ENCODE peak calls at places on chromosomes 6 and 20, in nine cellular contexts. One of them, this sample, is unnamed.

GRCh38 chr6:169589699-169590257 is 112.1 kb downstream of the WDR27 start:
- DNase-seq in small intestine: no peak
- DNase-seq in retinal pigment epithelial cell: no peak
- DNase-seq in heart left ventricle: no peak
- DNase-seq in SJSA1: no peak
- DNase-seq in right cardiac atrium: no peak
- DNase-seq in skeletal muscle cell: no peak
- DNase-seq in A549: no peak
- DNase-seq in astrocyte of the spinal cord: peak
- DNase-seq in this sample: no peak

GRCh38 chr20:35791823-35792222 is 20.0 kb downstream of the PHF20 start:
- DNase-seq in small intestine: no peak
- DNase-seq in retinal pigment epithelial cell: peak
- DNase-seq in heart left ventricle: no peak
- DNase-seq in SJSA1: no peak
- DNase-seq in right cardiac atrium: no peak
- DNase-seq in skeletal muscle cell: peak
- DNase-seq in A549: peak
- DNase-seq in astrocyte of the spinal cord: peak
- DNase-seq in this sample: no peak

GRCh38 chr6:132227937-132228336 is 173.3 kb downstream of the MOXD1 start:
- DNase-seq in small intestine: no peak
- DNase-seq in retinal pigment epithelial cell: no peak
- DNase-seq in heart left ventricle: no peak
- DNase-seq in SJSA1: no peak
- DNase-seq in right cardiac atrium: no peak
- DNase-seq in skeletal muscle cell: no peak
- DNase-seq in A549: no peak
- DNase-seq in astrocyte of the spinal cord: peak
- DNase-seq in this sample: no peak

GRCh38 chr6:156731436-156731835 is 45.7 kb upstream of the ARID1B start:
- DNase-seq in small intestine: no peak
- DNase-seq in retinal pigment epithelial cell: no peak
- DNase-seq in heart left ventricle: no peak
- DNase-seq in SJSA1: no peak
- DNase-seq in right cardiac atrium: no peak
- DNase-seq in skeletal muscle cell: peak
- DNase-seq in A549: peak
- DNase-seq in astrocyte of the spinal cord: peak
- DNase-seq in this sample: no peak

GRCh38 chr6:8180327-8181161 is 78.2 kb upstream of the EEF1E1 start:
- DNase-seq in small intestine: no peak
- DNase-seq in retinal pigment epithelial cell: peak
- DNase-seq in heart left ventricle: no peak
- DNase-seq in SJSA1: peak
- DNase-seq in right cardiac atrium: no peak
- DNase-seq in skeletal muscle cell: peak
- DNase-seq in A549: no peak
- DNase-seq in astrocyte of the spinal cord: peak
- DNase-seq in this sample: no peak

GRCh38 chr6:137738197-137738596 is 128.9 kb upstream of the TNFAIP3 start:
- DNase-seq in small intestine: no peak
- DNase-seq in retinal pigment epithelial cell: peak
- DNase-seq in heart left ventricle: no peak
- DNase-seq in SJSA1: no peak
- DNase-seq in right cardiac atrium: no peak
- DNase-seq in skeletal muscle cell: peak
- DNase-seq in A549: peak
- DNase-seq in astrocyte of the spinal cord: peak
- DNase-seq in this sample: no peak

GRCh38 chr6:138814179-138814834 is 18.4 kb downstream of the ECT2L start:
- DNase-seq in small intestine: peak
- DNase-seq in retinal pigment epithelial cell: no peak
- DNase-seq in heart left ventricle: no peak
- DNase-seq in SJSA1: no peak
- DNase-seq in right cardiac atrium: no peak
- DNase-seq in skeletal muscle cell: no peak
- DNase-seq in A549: no peak
- DNase-seq in astrocyte of the spinal cord: no peak
- DNase-seq in this sample: no peak

GRCh38 chr6:72966628-72967280 is 258.5 kb downstream of the KHDC1L start:
- DNase-seq in small intestine: no peak
- DNase-seq in retinal pigment epithelial cell: no peak
- DNase-seq in heart left ventricle: no peak
- DNase-seq in SJSA1: no peak
- DNase-seq in right cardiac atrium: no peak
- DNase-seq in skeletal muscle cell: no peak
- DNase-seq in A549: no peak
- DNase-seq in astrocyte of the spinal cord: peak
- DNase-seq in this sample: no peak

GRCh38 chr6:154341876-154342275 is 14.7 kb downstream of the IPCEF1 start:
- DNase-seq in small intestine: no peak
- DNase-seq in retinal pigment epithelial cell: no peak
- DNase-seq in heart left ventricle: no peak
- DNase-seq in SJSA1: no peak
- DNase-seq in right cardiac atrium: no peak
- DNase-seq in skeletal muscle cell: no peak
- DNase-seq in A549: no peak
- DNase-seq in astrocyte of the spinal cord: no peak
- DNase-seq in this sample: no peak

GRCh38 chr20:56893206-56893605 is 264.1 kb downstream of the TFAP2C start:
- DNase-seq in small intestine: no peak
- DNase-seq in retinal pigment epithelial cell: no peak
- DNase-seq in heart left ventricle: no peak
- DNase-seq in SJSA1: no peak
- DNase-seq in right cardiac atrium: no peak
- DNase-seq in skeletal muscle cell: no peak
- DNase-seq in A549: no peak
- DNase-seq in astrocyte of the spinal cord: no peak
- DNase-seq in this sample: no peak

DNA sequence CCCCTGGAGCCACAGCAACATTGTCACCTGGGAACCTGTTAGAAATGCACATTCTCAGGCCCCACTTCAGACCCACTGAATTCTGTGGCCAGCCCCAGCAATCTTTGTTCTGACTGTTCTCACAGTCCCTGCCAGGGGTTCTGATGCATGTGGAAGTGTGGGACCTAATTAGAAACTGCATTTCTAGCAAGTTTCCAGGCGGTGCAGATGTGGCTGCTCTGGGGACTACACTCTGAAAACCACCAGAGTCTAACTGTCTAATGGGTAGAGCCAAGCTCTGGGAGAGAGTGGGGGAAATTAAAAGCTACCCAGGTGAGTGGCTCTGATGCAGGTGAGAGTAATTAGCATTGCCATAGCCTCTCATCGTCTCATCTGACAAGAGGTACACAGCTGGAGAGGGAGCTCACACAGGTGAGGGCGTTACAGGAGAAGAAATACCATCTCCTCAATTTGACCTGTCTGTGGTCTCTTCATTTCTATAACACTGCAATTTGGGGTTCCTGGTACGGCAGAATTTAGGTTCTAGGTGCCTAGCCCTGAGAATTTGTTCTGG is 66.0 kb downstream of the SNX5 start:
- DNase-seq in small intestine: no peak
- DNase-seq in retinal pigment epithelial cell: no peak
- DNase-seq in heart left ventricle: no peak
- DNase-seq in SJSA1: no peak
- DNase-seq in right cardiac atrium: no peak
- DNase-seq in skeletal muscle cell: no peak
- DNase-seq in A549: no peak
- DNase-seq in astrocyte of the spinal cord: no peak
- DNase-seq in this sample: no peak
- H3K4me3 ChIP-seq in small intestine: no peak
- H3K4me3 ChIP-seq in retinal pigment epithelial cell: no peak
- H3K4me3 ChIP-seq in heart left ventricle: no peak
- H3K4me3 ChIP-seq in SJSA1: no peak
- H3K4me3 ChIP-seq in right cardiac atrium: no peak
- H3K4me3 ChIP-seq in skeletal muscle cell: no peak
- H3K4me3 ChIP-seq in A549: no peak
- H3K4me3 ChIP-seq in astrocyte of the spinal cord: no peak
- H3K4me3 ChIP-seq in this sample: no peak

GRCh38 chr6:28400122-28400451 is 540 bp upstream of the ZSCAN12 start:
- DNase-seq in small intestine: no peak
- DNase-seq in retinal pigment epithelial cell: no peak
- DNase-seq in heart left ventricle: no peak
- DNase-seq in SJSA1: no peak
- DNase-seq in right cardiac atrium: no peak
- DNase-seq in skeletal muscle cell: no peak
- DNase-seq in A549: no peak
- DNase-seq in astrocyte of the spinal cord: peak
- DNase-seq in this sample: no peak
- H3K4me3 ChIP-seq in small intestine: peak
- H3K4me3 ChIP-seq in retinal pigment epithelial cell: peak
- H3K4me3 ChIP-seq in heart left ventricle: peak
- H3K4me3 ChIP-seq in SJSA1: peak
- H3K4me3 ChIP-seq in right cardiac atrium: peak
- H3K4me3 ChIP-seq in skeletal muscle cell: peak
- H3K4me3 ChIP-seq in A549: peak
- H3K4me3 ChIP-seq in astrocyte of the spinal cord: peak
- H3K4me3 ChIP-seq in this sample: peak

DNA sequence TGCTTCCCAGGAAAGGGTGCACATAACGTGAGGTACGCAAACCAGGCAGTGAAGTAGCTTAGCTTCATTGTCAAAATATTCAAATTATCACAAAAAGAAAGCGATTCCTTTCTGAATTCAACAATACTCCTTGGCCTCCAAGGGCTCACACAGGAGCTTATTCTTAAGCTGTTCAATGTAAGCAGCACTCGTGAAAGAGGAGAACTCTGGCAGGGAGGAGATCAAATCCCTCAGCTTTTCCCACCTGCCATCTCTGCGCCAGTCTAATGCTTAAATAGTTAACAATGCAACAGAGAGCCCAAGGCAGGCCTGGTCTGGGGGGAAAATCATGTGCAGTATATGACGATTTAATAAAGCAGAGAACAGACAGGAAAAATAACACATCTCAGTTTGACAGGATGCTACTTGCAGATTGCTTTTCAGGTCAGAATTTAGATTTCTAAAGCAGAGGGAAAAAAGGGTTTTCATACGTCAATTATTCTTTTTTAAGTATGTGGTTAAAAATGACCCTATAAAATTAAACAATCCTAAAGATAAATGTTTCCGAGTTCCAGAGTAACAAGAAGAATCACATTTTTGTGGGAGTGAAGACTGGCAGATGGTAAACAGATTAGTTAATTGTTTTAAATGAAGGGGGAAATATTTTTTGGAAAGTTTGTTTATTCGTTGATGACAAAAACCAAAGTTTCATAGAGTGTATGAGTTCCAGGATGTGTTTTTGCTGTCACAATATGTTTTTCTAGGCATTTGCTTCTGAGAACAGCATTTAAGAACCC is 46.0 kb downstream of the PLAGL1 start:
- DNase-seq in small intestine: no peak
- DNase-seq in retinal pigment epithelial cell: no peak
- DNase-seq in heart left ventricle: no peak
- DNase-seq in SJSA1: no peak
- DNase-seq in right cardiac atrium: no peak
- DNase-seq in skeletal muscle cell: no peak
- DNase-seq in A549: no peak
- DNase-seq in astrocyte of the spinal cord: no peak
- DNase-seq in this sample: no peak
- H3K4me3 ChIP-seq in small intestine: no peak
- H3K4me3 ChIP-seq in retinal pigment epithelial cell: no peak
- H3K4me3 ChIP-seq in heart left ventricle: no peak
- H3K4me3 ChIP-seq in SJSA1: no peak
- H3K4me3 ChIP-seq in right cardiac atrium: no peak
- H3K4me3 ChIP-seq in skeletal muscle cell: no peak
- H3K4me3 ChIP-seq in A549: no peak
- H3K4me3 ChIP-seq in astrocyte of the spinal cord: no peak
- H3K4me3 ChIP-seq in this sample: no peak

GRCh38 chr6:125302840-125303511 is 1.2 kb upstream of the HDDC2 start:
- DNase-seq in small intestine: no peak
- DNase-seq in retinal pigment epithelial cell: no peak
- DNase-seq in heart left ventricle: no peak
- DNase-seq in SJSA1: no peak
- DNase-seq in right cardiac atrium: no peak
- DNase-seq in skeletal muscle cell: no peak
- DNase-seq in A549: no peak
- DNase-seq in astrocyte of the spinal cord: peak
- DNase-seq in this sample: no peak

GRCh38 chr6:125296461-125296860 is 5.3 kb downstream of the HDDC2 start:
- DNase-seq in small intestine: no peak
- DNase-seq in retinal pigment epithelial cell: no peak
- DNase-seq in heart left ventricle: no peak
- DNase-seq in SJSA1: no peak
- DNase-seq in right cardiac atrium: no peak
- DNase-seq in skeletal muscle cell: no peak
- DNase-seq in A549: no peak
- DNase-seq in astrocyte of the spinal cord: peak
- DNase-seq in this sample: no peak

GRCh38 chr6:125300992-125301434 is 754 bp downstream of the HDDC2 start:
- DNase-seq in small intestine: peak
- DNase-seq in retinal pigment epithelial cell: no peak
- DNase-seq in heart left ventricle: no peak
- DNase-seq in SJSA1: no peak
- DNase-seq in right cardiac atrium: no peak
- DNase-seq in skeletal muscle cell: no peak
- DNase-seq in A549: no peak
- DNase-seq in astrocyte of the spinal cord: peak
- DNase-seq in this sample: no peak

GRCh38 chr6:125301435-125302391 is at the start of gene HDDC2:
- DNase-seq in small intestine: peak
- DNase-seq in retinal pigment epithelial cell: no peak
- DNase-seq in heart left ventricle: peak
- DNase-seq in SJSA1: peak
- DNase-seq in right cardiac atrium: peak
- DNase-seq in skeletal muscle cell: peak
- DNase-seq in A549: peak
- DNase-seq in astrocyte of the spinal cord: peak
- DNase-seq in this sample: peak

GRCh38 chr6:125299257-125299656 is 2.5 kb downstream of the HDDC2 start:
- DNase-seq in small intestine: no peak
- DNase-seq in retinal pigment epithelial cell: no peak
- DNase-seq in heart left ventricle: no peak
- DNase-seq in SJSA1: no peak
- DNase-seq in right cardiac atrium: no peak
- DNase-seq in skeletal muscle cell: no peak
- DNase-seq in A549: no peak
- DNase-seq in astrocyte of the spinal cord: no peak
- DNase-seq in this sample: no peak
- H3K4me3 ChIP-seq in small intestine: no peak
- H3K4me3 ChIP-seq in retinal pigment epithelial cell: no peak
- H3K4me3 ChIP-seq in heart left ventricle: no peak
- H3K4me3 ChIP-seq in SJSA1: no peak
- H3K4me3 ChIP-seq in right cardiac atrium: no peak
- H3K4me3 ChIP-seq in skeletal muscle cell: no peak
- H3K4me3 ChIP-seq in A549: no peak
- H3K4me3 ChIP-seq in astrocyte of the spinal cord: no peak
- H3K4me3 ChIP-seq in this sample: no peak

DNA sequence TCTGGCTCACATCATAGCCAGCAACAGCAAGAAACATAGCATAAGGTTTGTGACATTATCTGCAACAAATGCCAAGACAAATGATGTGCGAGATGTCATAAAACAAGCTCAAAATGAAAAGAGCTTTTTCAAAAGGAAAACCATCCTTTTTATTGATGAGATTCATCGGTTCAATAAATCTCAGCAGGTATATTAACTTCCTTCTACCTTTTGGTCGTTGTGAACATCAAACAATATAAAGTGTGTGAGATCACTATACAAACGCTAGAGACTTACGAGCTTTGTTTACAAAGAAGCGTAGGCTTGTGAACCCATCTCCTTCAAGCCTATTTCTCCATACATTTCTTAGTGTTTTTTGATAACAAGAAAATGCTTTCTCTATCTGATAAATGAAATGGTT is 3.5 kb downstream of the WRNIP1 start:
- DNase-seq in small intestine: no peak
- DNase-seq in retinal pigment epithelial cell: no peak
- DNase-seq in heart left ventricle: no peak
- DNase-seq in SJSA1: no peak
- DNase-seq in right cardiac atrium: no peak
- DNase-seq in skeletal muscle cell: no peak
- DNase-seq in A549: no peak
- DNase-seq in astrocyte of the spinal cord: no peak
- DNase-seq in this sample: no peak
- H3K4me3 ChIP-seq in small intestine: no peak
- H3K4me3 ChIP-seq in retinal pigment epithelial cell: peak
- H3K4me3 ChIP-seq in heart left ventricle: peak
- H3K4me3 ChIP-seq in SJSA1: peak
- H3K4me3 ChIP-seq in right cardiac atrium: peak
- H3K4me3 ChIP-seq in skeletal muscle cell: peak
- H3K4me3 ChIP-seq in A549: peak
- H3K4me3 ChIP-seq in astrocyte of the spinal cord: no peak
- H3K4me3 ChIP-seq in this sample: no peak

This sample was measured in CD8-positive, alpha-beta T cell.